ENCODE peak calls at places on chromosomes 13 and 19, in six cellular contexts. Q, H, M, A, P and Y are unnamed samples.

GRCh38 chr13:113155982-113156655 is 2.3 kb upstream of the PROZ start:
- DNase-seq in Q (no peak), H (no peak), M (no peak), A (no peak), P (no peak), Y (no peak)

GRCh38 chr19:49557641-49558325 is 22.6 kb downstream of the NOSIP start:
- DNase-seq in Q (no peak), H (no peak), M (no peak), A (no peak), P (no peak), Y (no peak)

GRCh38 chr13:77544365-77544764 is 8.9 kb downstream of the SCEL start:
- DNase-seq in Q (peak), H (peak), M (no peak), A (no peak), P (peak), Y (no peak)

GRCh38 chr13:49082653-49083536 is 107.2 kb downstream of the FNDC3A start:
- DNase-seq in Q (no peak), H (no peak), M (no peak), A (no peak), P (no peak), Y (no peak)

GRCh38 chr19:34504273-34504808 is 22.8 kb downstream of the WTIP start:
- DNase-seq in Q (no peak), H (no peak), M (no peak), A (no peak), P (no peak), Y (peak)

GRCh38 chr19:13164370-13165090 is 14.3 kb downstream of the IER2 start:
- DNase-seq in Q (peak), H (peak), M (no peak), A (no peak), P (peak), Y (peak)

GRCh38 chr19:33796164-33797100 is at the start of gene KCTD15:
- DNase-seq in Q (peak), H (peak), M (peak), A (no peak), P (peak), Y (no peak)

GRCh38 chr13:69324109-69324886 is 783.3 kb upstream of the ATXN8OS start:
- DNase-seq in Q (no peak), H (no peak), M (no peak), A (no peak), P (no peak), Y (no peak)

GRCh38 chr13:99605417-99606321 is 104.4 kb downstream of the TM9SF2 start:
- DNase-seq in Q (peak), H (peak), M (peak), A (no peak), P (peak), Y (no peak)

GRCh38 chr19:15194938-15195337 is 5.9 kb downstream of the NOTCH3 start:
- DNase-seq in Q (no peak), H (peak), M (no peak), A (no peak), P (no peak), Y (peak)

GRCh38 chr13:23985060-23985459 is 87.8 kb upstream of the C1QTNF9B start:
- DNase-seq in Q (no peak), H (no peak), M (no peak), A (no peak), P (no peak), Y (no peak)

GRCh38 chr19:33631628-33631995 is 9.9 kb downstream of the CHST8 start:
- DNase-seq in Q (no peak), H (no peak), M (no peak), A (no peak), P (no peak), Y (no peak)

GRCh38 chr13:87005511-87005910 is 665.7 kb upstream of the SLITRK5 start:
- DNase-seq in Q (no peak), H (no peak), M (no peak), A (no peak), P (no peak), Y (no peak)

GRCh38 chr13:99380921-99381645 is 73.9 kb upstream of the GPR183 start:
- DNase-seq in Q (no peak), H (no peak), M (no peak), A (no peak), P (no peak), Y (no peak)

GRCh38 chr13:74104661-74105275 is 29.4 kb downstream of the KLF12 start:
- DNase-seq in Q (no peak), H (no peak), M (no peak), A (no peak), P (no peak), Y (no peak)

GRCh38 chr19:31340059-31341025 is 8.9 kb downstream of the TSHZ3 start:
- DNase-seq in Q (no peak), H (peak), M (no peak), A (no peak), P (no peak), Y (no peak)

GRCh38 chr13:109400192-109400591 is 386.2 kb downstream of the IRS2 start:
- DNase-seq in Q (peak), H (no peak), M (no peak), A (no peak), P (no peak), Y (no peak)

GRCh38 chr19:834216-834615 is 6.6 kb downstream of the AZU1 start:
- DNase-seq in Q (no peak), H (no peak), M (no peak), A (no peak), P (no peak), Y (no peak)

GRCh38 chr13:110471833-110472162 is 89.7 kb downstream of the RAB20 start:
- DNase-seq in Q (peak), H (peak), M (peak), A (no peak), P (no peak), Y (no peak)
- TF ChIP-seq POLR2A in Q (no peak), H (no peak), M (no peak), A (no peak), P (no peak), Y (no peak)

GRCh38 chr13:41059466-41059865 is 1.8 kb upstream of the WBP4 start:
- DNase-seq in Q (no peak), H (no peak), M (no peak), A (no peak), P (peak), Y (no peak)

GRCh38 chr13:41060723-41061074 is 610 bp upstream of the WBP4 start:
- DNase-seq in Q (peak), H (peak), M (peak), A (peak), P (peak), Y (peak)

GRCh38 chr13:41059896-41060722 is 1.2 kb upstream of the WBP4 start:
- DNase-seq in Q (peak), H (peak), M (peak), A (peak), P (peak), Y (peak)

GRCh38 chr13:41061914-41062837 is 867 bp downstream of the WBP4 start:
- DNase-seq in Q (no peak), H (no peak), M (peak), A (no peak), P (peak), Y (no peak)

DNA sequence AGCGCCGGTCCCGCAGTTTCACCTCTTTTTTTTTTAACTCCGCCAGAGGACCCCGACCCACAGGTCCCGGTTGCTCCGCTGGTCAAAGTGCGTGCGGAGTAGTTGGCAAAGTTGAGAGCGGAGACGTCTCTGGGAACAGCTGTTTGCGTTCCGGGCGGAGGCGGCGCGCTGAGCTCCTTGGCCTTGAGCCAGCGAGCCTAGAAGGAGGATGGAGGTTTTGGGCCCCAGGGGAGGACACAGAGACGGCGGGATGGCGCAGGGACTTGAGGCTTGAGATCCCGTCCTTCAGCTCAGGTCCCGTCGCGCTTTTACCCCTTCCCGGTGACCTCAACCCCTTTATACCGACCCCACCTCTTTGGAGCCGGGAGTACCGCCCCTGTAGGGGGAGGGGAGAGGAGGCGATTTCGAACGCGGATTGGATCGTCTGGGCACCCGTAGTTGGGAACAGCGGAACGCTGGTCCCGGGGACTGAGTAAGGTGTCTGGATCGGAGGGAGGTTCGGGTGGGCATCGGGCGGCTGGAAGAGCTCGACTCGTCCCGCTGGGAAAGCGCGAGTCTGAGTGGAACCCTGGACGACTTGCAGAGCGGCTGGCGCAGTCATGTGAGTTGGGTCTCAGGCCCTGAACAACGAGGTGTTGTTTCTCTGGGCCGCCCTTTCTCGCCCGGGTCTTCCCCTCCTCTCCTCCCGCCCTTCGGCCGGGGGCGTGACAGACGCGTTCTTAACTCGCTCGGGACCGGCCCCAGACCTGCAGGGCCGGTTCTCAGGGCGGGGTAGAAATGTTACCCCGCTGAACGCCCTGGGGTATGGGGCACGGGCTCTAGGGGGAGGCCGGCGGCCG is at the start of gene WBP4:
- DNase-seq in Q (peak), H (peak), M (peak), A (peak), P (peak), Y (peak)
- TF ChIP-seq POLR2A in Q (peak), H (peak), M (peak), A (peak), P (peak), Y (peak)

GRCh38 chr13:79802389-79803140 is 321.6 kb downstream of the NDFIP2 start:
- DNase-seq in Q (no peak), H (no peak), M (no peak), A (no peak), P (no peak), Y (no peak)

GRCh38 chr13:79796116-79796515 is 315.2 kb downstream of the NDFIP2 start:
- DNase-seq in Q (no peak), H (no peak), M (no peak), A (no peak), P (no peak), Y (no peak)

GRCh38 chr13:79799049-79799448 is 318.1 kb downstream of the NDFIP2 start:
- DNase-seq in Q (no peak), H (no peak), M (no peak), A (no peak), P (no peak), Y (no peak)

GRCh38 chr13:79794936-79795335 is 314.0 kb downstream of the NDFIP2 start:
- DNase-seq in Q (no peak), H (no peak), M (no peak), A (no peak), P (no peak), Y (no peak)

GRCh38 chr13:79799466-79799865 is 318.5 kb downstream of the NDFIP2 start:
- DNase-seq in Q (no peak), H (no peak), M (no peak), A (no peak), P (no peak), Y (no peak)
- TF ChIP-seq POLR2A in Q (no peak), H (no peak), M (no peak), A (no peak), P (no peak), Y (no peak)

GRCh38 chr19:51271015-51271600 is 20.2 kb downstream of the SIGLECL1 start:
- DNase-seq in Q (no peak), H (no peak), M (peak), A (no peak), P (no peak), Y (no peak)
- TF ChIP-seq POLR2A in Q (no peak), H (no peak), M (no peak), A (no peak), P (no peak), Y (no peak)

DNA sequence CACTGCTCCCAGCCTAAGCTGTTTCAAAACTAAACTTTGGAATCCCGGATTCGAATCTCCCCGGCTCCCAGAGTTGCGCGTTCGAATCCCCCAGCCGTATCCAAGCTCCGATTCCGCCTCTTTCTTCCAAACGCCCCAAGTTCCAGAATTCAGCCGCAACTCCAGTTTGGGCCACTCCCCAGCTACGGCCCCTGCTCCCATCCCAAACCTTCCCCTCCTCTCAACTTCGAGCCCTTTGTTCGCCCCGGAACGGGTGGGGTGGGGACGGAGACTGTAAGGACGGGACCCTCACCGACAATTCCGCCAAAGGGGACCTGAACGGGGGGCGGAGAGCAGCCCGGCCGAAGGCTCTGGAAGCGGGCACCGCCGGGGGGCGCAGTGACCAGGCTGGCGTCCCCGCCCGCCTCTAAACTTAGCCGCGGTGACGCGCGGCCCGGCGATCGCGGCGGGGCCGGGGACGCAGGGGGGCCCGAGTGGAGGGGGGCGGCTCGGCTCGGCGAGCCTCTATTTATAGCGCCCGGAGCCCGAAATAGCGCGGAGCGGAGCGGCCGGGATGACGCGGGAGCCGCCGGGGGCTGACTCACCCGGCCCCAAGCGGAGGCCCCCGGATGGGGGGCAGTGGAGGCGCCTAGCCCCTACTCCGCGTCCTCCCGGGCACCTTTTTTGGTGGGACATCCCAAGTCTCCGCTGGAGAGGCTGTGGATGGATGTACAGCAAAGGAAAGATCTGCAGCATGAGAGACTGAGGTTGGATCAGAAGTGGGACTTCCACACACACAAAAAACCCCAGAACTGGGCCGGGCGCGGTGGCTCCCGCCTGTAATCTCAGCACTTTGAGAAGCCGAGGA is 4.9 kb upstream of the ERCC1 start:
- DNase-seq in Q (peak), H (peak), M (peak), A (peak), P (peak), Y (no peak)
- TF ChIP-seq POLR2A in Q (no peak), H (no peak), M (no peak), A (no peak), P (no peak), Y (no peak)

GRCh38 chr13:46165485-46166220 is 16.3 kb downstream of the LCP1 start:
- DNase-seq in Q (no peak), H (no peak), M (no peak), A (no peak), P (no peak), Y (no peak)
- TF ChIP-seq POLR2A in Q (no peak), H (no peak), M (no peak), A (no peak), P (no peak), Y (no peak)